ENCODE peak calls at places on chromosome 10, in six cellular contexts. G is amniotic stem cell; H is NCI-H1048; F is T1000; O is stimulated activated CD4-positive, alpha-beta T cell treated with anti-CD3 and anti-CD28 coated beads, Interleukin-4, amount 100 ng/mL, for 48 hours; B is MV-4-11. A is an unnamed sample.

GRCh38 chr10:7507887-7508726 is 97.3 kb upstream of the SFMBT2 start:
- DNase-seq in G (no peak), B (peak; percentile 95), H (no peak), F (no peak), O (no peak), A (no peak)

GRCh38 chr10:125700355-125700911 is 17.5 kb upstream of the TEX36 start:
- DNase-seq in G (peak; percentile 16), O (no peak), H (no peak), B (peak; percentile 45), F (no peak), A (no peak)

GRCh38 chr10:75091173-75091572 is 20.3 kb upstream of the SAMD8 start:
- DNase-seq in F (no peak), B (no peak), O (no peak), G (no peak), H (peak; percentile 71), A (no peak)

GRCh38 chr10:71963351-71963755 is 842 bp upstream of the CHST3 start:
- DNase-seq in G (no peak), F (no peak), H (no peak), B (no peak), O (no peak), A (no peak)

GRCh38 chr10:51852297-51852696 is 152.9 kb upstream of the CSTF2T start:
- DNase-seq in F (no peak), O (no peak), H (no peak), B (no peak), G (no peak), A (no peak)

GRCh38 chr10:111030042-111030750 is 46.6 kb upstream of the ADRA2A start:
- DNase-seq in F (no peak), O (no peak), B (peak; percentile 51), G (no peak), H (no peak), A (no peak)

GRCh38 chr10:43680035-43680434 is 31.4 kb upstream of the ZNF32 start:
- DNase-seq in F (no peak), H (no peak), O (no peak), B (no peak), G (no peak), A (no peak)

GRCh38 chr10:14648042-14648765 is 126.5 kb downstream of the FAM107B start:
- DNase-seq in H (no peak), F (no peak), B (peak; percentile 100), O (peak; percentile 47), G (peak; percentile 81), A (no peak)

GRCh38 chr10:131170042-131170983 is 141.2 kb downstream of the TCERG1L start:
- DNase-seq in O (no peak), G (no peak), H (no peak), B (no peak), F (no peak), A (no peak)

GRCh38 chr10:18216482-18216881 is 76.3 kb downstream of the CACNB2 start:
- DNase-seq in B (no peak), G (peak; percentile 32), H (no peak), O (no peak), F (no peak), A (no peak)

GRCh38 chr10:110311357-110311949 is 6.7 kb upstream of the SMNDC1 start:
- DNase-seq in F (no peak), B (peak; percentile 36), H (peak; percentile 42), O (no peak), G (peak; percentile 26), A (peak; percentile 17)

GRCh38 chr10:90337316-90337715 is 520.5 kb downstream of the HTR7 start:
- DNase-seq in O (no peak), F (no peak), G (no peak), H (no peak), B (no peak), A (no peak)

GRCh38 chr10:20855398-20856038 is 41.6 kb downstream of the NEBL start:
- DNase-seq in G (no peak), B (peak; percentile 33), F (no peak), O (no peak), H (no peak), A (no peak)

GRCh38 chr10:917416-917720 is 14.1 kb downstream of the LARP4B start:
- DNase-seq in H (no peak), O (no peak), B (no peak), G (no peak), F (no peak), A (no peak)

GRCh38 chr10:588246-589165 is 101.0 kb downstream of the DIP2C start:
- DNase-seq in F (peak; percentile 30), O (no peak), B (no peak), G (no peak), H (no peak), A (no peak)

GRCh38 chr10:44956717-44957706 is 2.6 kb upstream of the RASSF4 start:
- DNase-seq in O (no peak), G (no peak), H (no peak), F (no peak), B (no peak), A (no peak)

GRCh38 chr10:122388287-122388997 is 13.9 kb downstream of the PLEKHA1 start:
- DNase-seq in O (peak; percentile 11), B (no peak), G (no peak), F (no peak), H (no peak), A (no peak)

GRCh38 chr10:73044378-73045285 is 52.0 kb downstream of the P4HA1 start:
- DNase-seq in B (no peak), O (no peak), H (no peak), F (no peak), G (peak; percentile 85), A (no peak)

GRCh38 chr10:45429790-45430189 is 55.8 kb downstream of the ALOX5 start:
- DNase-seq in O (no peak), H (no peak), G (no peak), B (no peak), F (no peak), A (no peak)